ENCODE peak calls at places on chromosomes 3 and 15, in ten cellular contexts. F, L, E, Y, K, R, S, X, O and Z are unnamed samples.

GRCh38 chr3:98994128-98994762 is 92.8 kb upstream of the DCBLD2 start:
- DNase-seq in O (no peak), X (no peak), Y (no peak), L (no peak), F (no peak), K (no peak), R (no peak), E (peak), S (no peak), Z (no peak)

GRCh38 chr15:60975951-60976350 is 253.2 kb downstream of the RORA start:
- DNase-seq in K (no peak), L (no peak), F (no peak), S (no peak), Y (no peak), X (no peak), O (no peak), R (no peak), E (no peak), Z (no peak)

GRCh38 chr15:51846463-51847230 is 17.2 kb downstream of the TMOD3 start:
- DNase-seq in L (no peak), O (no peak), Y (no peak), K (no peak), S (no peak), X (no peak), F (no peak), E (peak), R (no peak), Z (no peak)

GRCh38 chr3:144041960-144042556 is 70.4 kb downstream of the DIPK2A start:
- DNase-seq in K (no peak), O (no peak), S (no peak), Y (no peak), R (no peak), X (no peak), L (no peak), E (no peak), F (no peak), Z (no peak)

GRCh38 chr3:161251716-161252115 is 30.6 kb downstream of the NMD3 start:
- DNase-seq in K (no peak), L (no peak), Y (no peak), S (no peak), E (no peak), X (no peak), F (no peak), O (no peak), R (no peak), Z (no peak)

GRCh38 chr3:112056451-112056929 is 22.0 kb downstream of the TMPRSS7 start:
- DNase-seq in L (no peak), R (no peak), S (no peak), X (no peak), O (no peak), E (peak), F (no peak), Y (no peak), K (no peak), Z (no peak)

GRCh38 chr3:46861996-46862688 is 1.1 kb downstream of the MYL3 start:
- DNase-seq in R (peak), E (no peak), O (no peak), S (no peak), L (no peak), K (no peak), Y (peak), F (peak), X (peak), Z (no peak)

GRCh38 chr3:24196526-24196925 is 251.4 kb downstream of the NR1D2 start:
- DNase-seq in S (no peak), E (no peak), Y (no peak), O (no peak), F (no peak), R (no peak), L (no peak), X (no peak), K (no peak), Z (no peak)

GRCh38 chr3:64022451-64023186 is 675 bp downstream of the PSMD6 start:
- DNase-seq in K (no peak), X (peak), Y (no peak), S (no peak), F (peak), O (no peak), L (no peak), R (peak), E (no peak), Z (no peak)

GRCh38 chr3:149813367-149814281 is 609 bp downstream of the RNF13 start:
- DNase-seq in K (no peak), E (peak), O (peak), F (peak), L (no peak), S (peak), R (peak), X (peak), Y (peak), Z (no peak)

GRCh38 chr15:33584797-33585196 is 274.0 kb downstream of the RYR3 start:
- DNase-seq in S (no peak), E (peak), Y (no peak), F (peak), K (no peak), O (no peak), X (peak), R (no peak), L (peak), Z (no peak)

GRCh38 chr3:45199837-45200648 is 26.0 kb downstream of the TMEM158 start:
- DNase-seq in F (no peak), X (no peak), O (no peak), S (no peak), K (no peak), R (no peak), L (no peak), E (peak), Y (no peak), Z (no peak)

GRCh38 chr3:74309716-74310115 is 304.7 kb downstream of the CNTN3 start:
- DNase-seq in L (no peak), S (no peak), R (no peak), K (no peak), F (no peak), Y (no peak), X (no peak), E (no peak), O (no peak), Z (no peak)

GRCh38 chr3:88219138-88219792 is 69.5 kb downstream of the C3orf38 start:
- DNase-seq in K (no peak), R (no peak), L (no peak), O (no peak), S (peak), X (peak), E (peak), Y (no peak), F (no peak), Z (no peak)

GRCh38 chr3:160098946-160099626 is 110.5 kb downstream of the IL12A start:
- DNase-seq in K (no peak), Y (no peak), F (no peak), R (no peak), S (no peak), E (no peak), L (no peak), O (no peak), X (no peak), Z (no peak)

GRCh38 chr3:187101184-187102072 is 37.9 kb downstream of the RPL39L start:
- DNase-seq in R (peak), K (peak), S (no peak), Y (peak), F (peak), X (peak), E (peak), O (peak), L (peak), Z (no peak)

GRCh38 chr3:100971776-100972175 is 21.4 kb downstream of the ABI3BP start:
- DNase-seq in Y (no peak), E (no peak), R (no peak), S (no peak), K (no peak), L (no peak), F (no peak), O (no peak), X (no peak), Z (no peak)

GRCh38 chr3:72887378-72887722 is 496 bp upstream of the GXYLT2 start:
- DNase-seq in X (no peak), R (no peak), O (no peak), K (no peak), F (no peak), S (no peak), Y (no peak), E (no peak), L (no peak), Z (no peak)

GRCh38 chr15:39204031-39204430 is 376.8 kb upstream of the THBS1 start:
- DNase-seq in E (no peak), O (no peak), K (no peak), R (no peak), S (no peak), Y (no peak), F (no peak), L (no peak), X (no peak), Z (no peak)

GRCh38 chr3:33152363-33153360 is 38.8 kb downstream of the CRTAP start:
- DNase-seq in S (no peak), K (no peak), L (no peak), X (no peak), F (no peak), Y (no peak), E (no peak), O (no peak), R (no peak), Z (no peak)

GRCh38 chr15:68617001-68617400 is 38.2 kb downstream of the CORO2B start:
- DNase-seq in K (no peak), F (no peak), X (no peak), S (no peak), Y (no peak), R (no peak), L (no peak), O (no peak), E (no peak), Z (no peak)

GRCh38 chr3:79497447-79498111 is 270.2 kb downstream of the ROBO1 start:
- DNase-seq in R (no peak), L (no peak), Y (no peak), O (no peak), F (no peak), E (no peak), S (no peak), X (no peak), K (no peak), Z (no peak)

GRCh38 chr3:40930131-40930538 is 269.2 kb upstream of the CTNNB1 start:
- DNase-seq in R (peak), F (no peak), K (no peak), O (no peak), E (no peak), S (no peak), L (no peak), Y (no peak), X (no peak), Z (no peak)

GRCh38 chr15:28904541-28905303 is 18.9 kb downstream of the APBA2 start:
- DNase-seq in F (no peak), Y (no peak), R (no peak), K (no peak), L (no peak), E (no peak), X (no peak), S (no peak), O (no peak), Z (no peak)

GRCh38 chr3:158731938-158732855 is at the start of gene RARRES1:
- DNase-seq in K (peak), F (peak), E (peak), O (peak), R (peak), X (peak), L (peak), S (peak), Y (peak), Z (no peak)

GRCh38 chr3:159619341-159619885 is 369.2 kb upstream of the IL12A start:
- DNase-seq in Y (no peak), O (no peak), L (no peak), X (no peak), R (no peak), E (peak), F (no peak), S (no peak), K (no peak), Z (no peak)

GRCh38 chr3:160695906-160696305 is 18.9 kb downstream of the ARL14 start:
- DNase-seq in X (no peak), K (no peak), S (no peak), F (no peak), R (no peak), L (no peak), Y (no peak), O (no peak), E (no peak), Z (no peak)

DNA sequence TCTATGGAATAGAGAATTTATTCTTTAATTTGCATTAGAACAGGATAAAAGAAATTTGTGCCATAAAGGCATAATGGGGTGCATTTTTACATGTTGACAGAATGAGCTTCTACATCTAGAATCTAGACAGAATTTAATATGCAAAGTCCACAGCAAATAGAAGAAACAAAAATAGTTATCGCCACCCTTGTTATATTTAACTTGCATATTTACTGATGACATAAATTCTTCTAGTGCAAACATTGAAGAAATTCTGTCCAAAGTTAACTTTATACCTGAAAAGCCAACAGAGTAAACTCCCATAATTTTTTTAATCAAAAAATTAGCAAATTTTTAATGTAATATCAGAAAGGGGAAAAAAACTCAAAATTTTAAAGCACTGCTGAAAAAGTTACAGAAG is 213.7 kb upstream of the ALCAM start:
- DNase-seq in F (no peak), S (no peak), K (no peak), L (no peak), E (no peak), Y (no peak), X (no peak), R (no peak), O (no peak), Z (no peak)
- H3K27ac ChIP-seq in F (no peak), S (no peak), K (no peak), L (no peak), E (no peak), Y (no peak), X (no peak), R (no peak), O (no peak), Z (no peak)

DNA sequence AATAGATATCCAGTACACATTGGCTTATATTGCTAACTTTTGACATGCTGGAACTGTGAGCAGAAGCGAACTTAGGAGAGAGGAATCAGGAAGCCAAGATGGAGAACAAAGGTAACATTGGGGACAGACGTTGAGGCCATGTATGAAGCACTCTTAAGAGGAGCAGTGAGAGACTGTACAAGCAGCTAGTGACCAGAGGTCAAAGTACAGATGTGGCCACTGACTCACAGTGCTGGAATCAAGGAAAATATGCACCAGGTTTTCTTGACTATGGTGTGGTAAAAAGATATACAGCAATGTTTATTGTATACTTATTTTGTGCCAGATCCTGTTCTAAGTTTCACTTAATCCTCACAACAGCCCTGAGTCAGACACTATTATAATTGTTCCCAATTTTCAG is 2.0 kb upstream of the IL20RB start:
- DNase-seq in O (no peak), X (no peak), L (no peak), S (no peak), K (no peak), R (no peak), F (no peak), Y (no peak), E (peak), Z (no peak)
- TF ChIP-seq POLR2A in O (no peak), X (no peak), L (no peak), S (no peak), K (no peak), R (no peak), F (no peak), Y (no peak), E (no peak), Z (no peak)

GRCh38 chr3:50587806-50588758 is 18.8 kb downstream of the HEMK1 start:
- DNase-seq in K (no peak), O (no peak), Y (no peak), S (no peak), X (no peak), R (peak), L (no peak), F (peak), E (no peak), Z (no peak)
- H3K27ac ChIP-seq in K (no peak), O (no peak), Y (peak), S (no peak), X (no peak), R (peak), L (no peak), F (peak), E (no peak), Z (no peak)

GRCh38 chr15:77420610-77421369 is at the start of gene HMG20A:
- DNase-seq in X (peak), F (peak), Y (peak), K (peak), O (peak), L (peak), S (peak), E (peak), R (peak), Z (peak)
- TF ChIP-seq POLR2A in X (no peak), F (peak), Y (no peak), K (peak), O (peak), L (no peak), S (peak), E (peak), R (peak), Z (no peak)

GRCh38 chr3:184918741-184919140 is 106.8 kb downstream of the VPS8 start:
- DNase-seq in F (no peak), E (no peak), Y (no peak), K (no peak), O (no peak), X (no peak), L (no peak), R (no peak), S (no peak), Z (no peak)
- H3K27ac ChIP-seq in F (no peak), E (no peak), Y (no peak), K (no peak), O (no peak), X (no peak), L (no peak), R (no peak), S (no peak), Z (no peak)

GRCh38 chr3:197468866-197469382 is 86.8 kb downstream of the BDH1 start:
- DNase-seq in S (no peak), E (peak), K (no peak), R (peak), Y (no peak), X (peak), O (no peak), L (no peak), F (no peak), Z (no peak)
- TF ChIP-seq POLR2A in S (no peak), E (no peak), K (no peak), R (no peak), Y (no peak), X (no peak), O (peak), L (no peak), F (no peak), Z (no peak)